ENCODE peak calls at places on chromosomes 11 and 22, in five cellular contexts. E, B, Z, D and C are unnamed samples.

GRCh38 chr11:20373568-20374209 is 10.2 kb downstream of the HTATIP2 start:
- DNase-seq in E (no peak), B (no peak), Z (no peak), D (no peak), C (no peak)

GRCh38 chr11:5129457-5129877 is 8.7 kb downstream of the OR52A5 start:
- DNase-seq in E (no peak), B (no peak), Z (peak), D (no peak), C (peak)

GRCh38 chr11:115501895-115502589 is 2.2 kb downstream of the CADM1 start:
- DNase-seq in E (no peak), B (no peak), Z (no peak), D (peak), C (peak)

GRCh38 chr22:48600681-48601080 is 1227.0 kb downstream of the BRD1 start:
- DNase-seq in E (no peak), B (no peak), Z (no peak), D (no peak), C (no peak)

GRCh38 chr22:45059296-45059695 is 49.5 kb upstream of the PHF21B start:
- DNase-seq in E (no peak), B (no peak), Z (no peak), D (no peak), C (no peak)

GRCh38 chr22:44571566-44572413 is 73.8 kb upstream of the RTL6 start:
- DNase-seq in E (no peak), B (peak), Z (no peak), D (no peak), C (no peak)

GRCh38 chr11:134332189-134332631 is 422 bp downstream of the GLB1L2 start:
- DNase-seq in E (peak), B (no peak), Z (no peak), D (no peak), C (peak)

GRCh38 chr22:38758276-38758945 is 2.6 kb upstream of the SUN2 start:
- DNase-seq in E (no peak), B (no peak), Z (no peak), D (no peak), C (no peak)

GRCh38 chr22:27125539-27125938 is 468.2 kb downstream of the MIAT start:
- DNase-seq in E (no peak), B (no peak), Z (no peak), D (peak), C (no peak)

GRCh38 chr11:74001822-74002286 is 7.0 kb downstream of the UCP3 start:
- DNase-seq in E (no peak), B (peak), Z (no peak), D (no peak), C (no peak)

GRCh38 chr11:72418834-72419560 is 15.3 kb downstream of the CLPB start:
- DNase-seq in E (no peak), B (peak), Z (no peak), D (no peak), C (no peak)

GRCh38 chr11:69317401-69318092 is 23.6 kb downstream of the MYEOV start:
- DNase-seq in E (no peak), B (no peak), Z (peak), D (no peak), C (no peak)

GRCh38 chr11:125777309-125777708 is 1.3 kb downstream of the PATE2 start:
- DNase-seq in E (no peak), B (no peak), Z (peak), D (no peak), C (no peak)

GRCh38 chr11:57167125-57167839 is 14.5 kb upstream of the LRRC55 start:
- DNase-seq in E (no peak), B (no peak), Z (no peak), D (no peak), C (no peak)

GRCh38 chr11:34263462-34264186 is 94.2 kb downstream of the ABTB2 start:
- DNase-seq in E (peak), B (no peak), Z (peak), D (peak), C (peak)

GRCh38 chr11:13249992-13250391 is 27.6 kb upstream of the BMAL1 start:
- DNase-seq in E (peak), B (no peak), Z (peak), D (no peak), C (peak)

GRCh38 chr22:22772396-22772795 is 115.2 kb upstream of the IGLL5 start:
- DNase-seq in E (no peak), B (no peak), Z (no peak), D (no peak), C (no peak)

GRCh38 chr11:57786436-57786835 is 24.8 kb downstream of the CTNND1 start:
- DNase-seq in E (no peak), B (no peak), Z (no peak), D (no peak), C (no peak)

GRCh38 chr11:61281581-61282250 is 13.4 kb downstream of the VWCE start:
- DNase-seq in E (peak), B (no peak), Z (peak), D (no peak), C (peak)

GRCh38 chr11:120013325-120014250 is 124.3 kb downstream of the TRIM29 start:
- DNase-seq in E (peak), B (no peak), Z (peak), D (no peak), C (peak)

GRCh38 chr11:78742430-78742829 is 167.8 kb upstream of the NARS2 start:
- DNase-seq in E (peak), B (no peak), Z (no peak), D (no peak), C (no peak)

GRCh38 chr11:86511086-86511551 is 136.4 kb downstream of the CCDC81 start:
- DNase-seq in E (peak), B (no peak), Z (peak), D (no peak), C (peak)

GRCh38 chr22:40954095-40954494 is 2.9 kb downstream of the RBX1 start:
- DNase-seq in E (no peak), B (no peak), Z (no peak), D (no peak), C (no peak)

GRCh38 chr11:129315781-129316579 is 59.7 kb upstream of the BARX2 start:
- DNase-seq in E (peak), B (no peak), Z (no peak), D (no peak), C (peak)

GRCh38 chr11:45178890-45179663 is 32.6 kb downstream of the PRDM11 start:
- DNase-seq in E (no peak), B (peak), Z (no peak), D (peak), C (peak)

GRCh38 chr11:406796-407650 is 7.8 kb downstream of the SIGIRR start:
- DNase-seq in E (peak), B (no peak), Z (peak), D (no peak), C (peak)

GRCh38 chr11:69227271-69227670 is 66.7 kb upstream of the MYEOV start:
- DNase-seq in E (no peak), B (no peak), Z (no peak), D (no peak), C (no peak)

GRCh38 chr22:43823353-43823908 is 11.3 kb upstream of the EFCAB6 start:
- DNase-seq in E (peak), B (no peak), Z (no peak), D (peak), C (peak)